ENCODE peak calls at places on chromosomes 12 and 14, in four cellular contexts. E, L, W and V are unnamed samples.

GRCh38 chr12:14167005-14167628 is 185.7 kb upstream of the GRIN2B start:
- DNase-seq in E (peak), L (peak), W (no peak), V (peak)

GRCh38 chr14:68513137-68513536 is 279.7 kb downstream of the ZFP36L1 start:
- DNase-seq in E (no peak), L (no peak), W (no peak), V (no peak)

GRCh38 chr12:78530065-78530765 is 334.4 kb upstream of the SYT1 start:
- DNase-seq in E (no peak), L (no peak), W (no peak), V (no peak)

GRCh38 chr12:52224154-52224553 is 8.9 kb upstream of the KRT7 start:
- DNase-seq in E (no peak), L (no peak), W (no peak), V (no peak)

GRCh38 chr12:22409071-22409951 is 74.8 kb upstream of the ST8SIA1 start:
- DNase-seq in E (peak), L (no peak), W (no peak), V (no peak)

GRCh38 chr14:98174031-98174430 is 1098.0 kb downstream of the BCL11B start:
- DNase-seq in E (no peak), L (no peak), W (no peak), V (no peak)

GRCh38 chr14:104249706-104250105 is 111.3 kb downstream of the KIF26A start:
- DNase-seq in E (no peak), L (no peak), W (no peak), V (no peak)

GRCh38 chr14:64682173-64682710 is 22.0 kb upstream of the PLEKHG3 start:
- DNase-seq in E (no peak), L (peak), W (peak), V (no peak)

GRCh38 chr12:3263939-3264699 is 186.9 kb downstream of the TSPAN9 start:
- DNase-seq in E (no peak), L (no peak), W (no peak), V (no peak)

GRCh38 chr14:60931206-60931605 is 49.7 kb downstream of the TRMT5 start:
- DNase-seq in E (no peak), L (no peak), W (no peak), V (no peak)

GRCh38 chr14:104436047-104436531 is 143.5 kb upstream of the C14orf180 start:
- DNase-seq in E (no peak), L (peak), W (peak), V (peak)